ENCODE peak calls at places on chromosomes 1 and 21, in eight cellular contexts. L is Panc1, Z is HCT116, A is K562, T is GM23338, E is SK-N-SH, C is HepG2, R is GM12878. S is an unnamed sample. For H3K27me3, the result is how much of the 10 kb centered on the place peaks cover.

GRCh38 chr1:26213335-26213905 is 20.6 kb upstream of the CEP85 start:
- DNase-seq in L (no peak), Z (no peak), A (no peak), T (no peak), E (no peak), C (no peak), R (no peak), S (no peak)

GRCh38 chr1:248804771-248805681 is 20.7 kb downstream of the SH3BP5L start:
- DNase-seq in L (no peak), Z (no peak), A (no peak), T (no peak), E (no peak), C (no peak), R (peak), S (no peak)

GRCh38 chr1:156608981-156609380 is 7.7 kb upstream of the GPATCH4 start:
- DNase-seq in L (no peak), Z (no peak), A (peak), T (peak), E (peak), C (no peak), R (no peak), S (peak)

GRCh38 chr1:180950321-180950720 is 37.6 kb downstream of the KIAA1614 start:
- DNase-seq in L (no peak), Z (no peak), A (no peak), T (no peak), E (peak), C (no peak), R (no peak), S (no peak)

GRCh38 chr1:9759939-9760338 is 63.8 kb downstream of the CLSTN1 start:
- DNase-seq in L (no peak), Z (no peak), A (no peak), T (no peak), E (no peak), C (no peak), R (no peak), S (no peak)

GRCh38 chr1:44050261-44050660 is 19.0 kb upstream of the SLC6A9 start:
- DNase-seq in L (no peak), Z (no peak), A (no peak), T (no peak), E (no peak), C (no peak), R (no peak), S (no peak)

GRCh38 chr1:200022239-200022804 is 5.2 kb upstream of the NR5A2 start:
- DNase-seq in L (no peak), Z (no peak), A (no peak), T (no peak), E (no peak), C (no peak), R (no peak), S (no peak)

GRCh38 chr1:43935711-43936427 is 2.3 kb downstream of the ARTN start:
- DNase-seq in L (no peak), Z (no peak), A (no peak), T (peak), E (no peak), C (no peak), R (no peak), S (no peak)

GRCh38 chr1:172897738-172898137 is 153.0 kb downstream of the TNFSF18 start:
- DNase-seq in L (no peak), Z (no peak), A (no peak), T (no peak), E (no peak), C (no peak), R (no peak), S (no peak)

GRCh38 chr1:151847867-151848596 is 5.5 kb downstream of the THEM5 start:
- DNase-seq in L (no peak), Z (no peak), A (no peak), T (no peak), E (peak), C (no peak), R (no peak), S (no peak)

GRCh38 chr1:7491818-7492173 is 279.3 kb upstream of the VAMP3 start:
- DNase-seq in L (no peak), Z (no peak), A (no peak), T (no peak), E (no peak), C (no peak), R (no peak), S (no peak)

GRCh38 chr1:99707535-99708142 is 58.8 kb downstream of the FRRS1 start:
- DNase-seq in L (peak), Z (peak), A (peak), T (peak), E (peak), C (peak), R (peak), S (peak)

DNA sequence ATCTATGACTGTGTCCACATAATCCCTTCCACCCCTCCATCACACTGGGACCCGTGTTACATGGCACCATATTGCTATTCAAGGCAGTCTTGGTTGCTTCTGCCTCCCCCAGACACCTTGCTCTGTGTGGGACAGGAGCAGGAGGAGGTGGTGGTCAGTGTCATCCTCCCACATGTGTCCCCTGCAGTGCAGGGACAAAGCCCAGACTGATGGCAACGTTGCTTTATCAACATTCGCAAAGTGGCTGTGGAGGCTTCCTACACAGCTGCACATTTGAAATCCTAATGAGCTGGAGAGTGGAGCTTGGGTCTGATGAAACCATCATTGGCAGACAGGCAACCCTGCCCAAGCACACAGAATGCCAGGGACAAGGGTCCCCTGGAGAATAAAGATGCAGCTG is 26.2 kb downstream of the TRIM67 start:
- DNase-seq in L (no peak), Z (no peak), A (no peak), T (no peak), E (no peak), C (no peak), R (no peak), S (no peak)
- TF ChIP-seq REST in L (no peak), Z (no peak), A (no peak), T (no peak), E (no peak), C (no peak), R (no peak), S (no peak)

GRCh38 chr1:159058751-159059150 is 17.8 kb downstream of the AIM2 start:
- DNase-seq in L (no peak), Z (no peak), A (no peak), T (no peak), E (no peak), C (no peak), R (no peak), S (no peak)

GRCh38 chr1:159051436-159051835 is 25.1 kb downstream of the AIM2 start:
- DNase-seq in L (no peak), Z (no peak), A (no peak), T (no peak), E (no peak), C (no peak), R (no peak), S (no peak)

GRCh38 chr1:159054427-159054826 is 22.1 kb downstream of the AIM2 start:
- DNase-seq in L (no peak), Z (no peak), A (no peak), T (no peak), E (no peak), C (no peak), R (no peak), S (no peak)

GRCh38 chr1:159055181-159055621 is 21.4 kb downstream of the AIM2 start:
- DNase-seq in L (no peak), Z (no peak), A (no peak), T (no peak), E (no peak), C (no peak), R (no peak), S (peak)

GRCh38 chr1:159056069-159056698 is 20.4 kb downstream of the AIM2 start:
- DNase-seq in L (no peak), Z (no peak), A (peak), T (peak), E (no peak), C (no peak), R (no peak), S (peak)
- TF ChIP-seq CTCF in L (peak), Z (no peak), A (peak), T (peak), E (peak), C (no peak), R (peak), S (no peak)

DNA sequence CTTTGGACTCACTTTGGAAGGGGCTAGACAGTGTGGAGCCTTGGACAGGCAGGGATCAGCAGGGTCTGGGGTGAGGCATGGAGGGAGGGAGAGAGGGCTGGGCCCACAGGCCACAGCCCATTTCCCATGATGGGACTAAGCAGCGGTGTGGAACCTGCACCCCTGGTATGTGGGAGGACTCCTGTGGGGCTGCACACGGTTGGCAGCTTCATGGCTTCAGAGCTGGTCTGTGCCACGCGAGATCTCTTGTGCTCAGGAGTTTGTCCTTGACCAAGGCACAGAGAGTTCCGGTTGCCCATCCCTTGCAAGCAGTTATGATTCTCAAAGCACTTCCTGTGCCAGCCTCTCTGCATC is 8.1 kb upstream of the PTTG1IP start:
- DNase-seq in L (no peak), Z (no peak), A (no peak), T (no peak), E (peak), C (no peak), R (no peak), S (peak)
- H3K27me3 ChIP-seq in L (under half), Z (under half), A (under half), T (under half), E (under half), C (under half), R (under half), S (under half)

GRCh38 chr1:166868639-166869038 is 7.4 kb downstream of the TADA1 start:
- DNase-seq in L (no peak), Z (no peak), A (no peak), T (no peak), E (no peak), C (no peak), R (no peak), S (no peak)

GRCh38 chr1:166865931-166866330 is 10.1 kb downstream of the TADA1 start:
- DNase-seq in L (no peak), Z (no peak), A (no peak), T (no peak), E (peak), C (no peak), R (no peak), S (no peak)

GRCh38 chr1:166870584-166870983 is 5.5 kb downstream of the TADA1 start:
- DNase-seq in L (no peak), Z (no peak), A (no peak), T (no peak), E (no peak), C (peak), R (no peak), S (no peak)

GRCh38 chr1:166874464-166874863 is 1.6 kb downstream of the TADA1 start:
- DNase-seq in L (no peak), Z (no peak), A (peak), T (no peak), E (no peak), C (peak), R (no peak), S (no peak)

GRCh38 chr1:166869318-166870099 is 6.6 kb downstream of the TADA1 start:
- DNase-seq in L (no peak), Z (no peak), A (no peak), T (no peak), E (no peak), C (no peak), R (no peak), S (no peak)
- TF ChIP-seq REST in L (no peak), Z (no peak), A (no peak), T (no peak), E (no peak), C (no peak), R (no peak), S (no peak)